ENCODE peak calls at places on chromosomes 3 and 15, in nine cellular contexts. One of them, this sample, is unnamed.

GRCh38 chr3:40877651-40878463 is 321.4 kb upstream of the CTNNB1 start:
- DNase-seq in ascending aorta: peak; percentile 24
- DNase-seq in psoas muscle: peak; percentile 65
- DNase-seq in tibial artery: peak; percentile 74
- DNase-seq in tibial nerve: peak; percentile 61
- DNase-seq in A673: no peak
- DNase-seq in fibroblast of lung: peak; percentile 86
- DNase-seq in GM23338: no peak
- DNase-seq in esophagus squamous epithelium: no peak
- DNase-seq in this sample: no peak

GRCh38 chr15:40137011-40137906 is 23.6 kb upstream of the BUB1B start:
- DNase-seq in ascending aorta: no peak
- DNase-seq in psoas muscle: no peak
- DNase-seq in tibial artery: no peak
- DNase-seq in tibial nerve: no peak
- DNase-seq in A673: no peak
- DNase-seq in fibroblast of lung: no peak
- DNase-seq in GM23338: peak; percentile 68
- DNase-seq in esophagus squamous epithelium: no peak
- DNase-seq in this sample: no peak

GRCh38 chr3:171640520-171641412 is 169.5 kb downstream of the PLD1 start:
- DNase-seq in ascending aorta: no peak
- DNase-seq in psoas muscle: no peak
- DNase-seq in tibial artery: no peak
- DNase-seq in tibial nerve: no peak
- DNase-seq in A673: no peak
- DNase-seq in fibroblast of lung: peak; percentile 73
- DNase-seq in GM23338: peak; percentile 49
- DNase-seq in esophagus squamous epithelium: no peak
- DNase-seq in this sample: no peak

GRCh38 chr3:38000242-38000916 is 9.8 kb downstream of the VILL start:
- DNase-seq in ascending aorta: peak; percentile 2
- DNase-seq in psoas muscle: no peak
- DNase-seq in tibial artery: peak; percentile 15
- DNase-seq in tibial nerve: no peak
- DNase-seq in A673: no peak
- DNase-seq in fibroblast of lung: no peak
- DNase-seq in GM23338: no peak
- DNase-seq in esophagus squamous epithelium: no peak
- DNase-seq in this sample: no peak

GRCh38 chr3:194384156-194384555 is 14.6 kb upstream of the LRRC15 start:
- DNase-seq in ascending aorta: no peak
- DNase-seq in psoas muscle: no peak
- DNase-seq in tibial artery: peak; percentile 5
- DNase-seq in tibial nerve: no peak
- DNase-seq in A673: no peak
- DNase-seq in fibroblast of lung: no peak
- DNase-seq in GM23338: no peak
- DNase-seq in esophagus squamous epithelium: no peak
- DNase-seq in this sample: peak; percentile 85

GRCh38 chr15:55970286-55970685 is 23.1 kb downstream of the NEDD4 start:
- DNase-seq in ascending aorta: no peak
- DNase-seq in psoas muscle: no peak
- DNase-seq in tibial artery: no peak
- DNase-seq in tibial nerve: no peak
- DNase-seq in A673: no peak
- DNase-seq in fibroblast of lung: no peak
- DNase-seq in GM23338: no peak
- DNase-seq in esophagus squamous epithelium: no peak
- DNase-seq in this sample: no peak

GRCh38 chr3:153977148-153977547 is 144.0 kb upstream of the ARHGEF26 start:
- DNase-seq in ascending aorta: no peak
- DNase-seq in psoas muscle: no peak
- DNase-seq in tibial artery: peak; percentile 45
- DNase-seq in tibial nerve: peak; percentile 45
- DNase-seq in A673: peak; percentile 66
- DNase-seq in fibroblast of lung: peak; percentile 67
- DNase-seq in GM23338: no peak
- DNase-seq in esophagus squamous epithelium: no peak
- DNase-seq in this sample: no peak

GRCh38 chr3:104911376-104911775 is 455.3 kb upstream of the ALCAM start:
- DNase-seq in ascending aorta: no peak
- DNase-seq in psoas muscle: no peak
- DNase-seq in tibial artery: no peak
- DNase-seq in tibial nerve: no peak
- DNase-seq in A673: no peak
- DNase-seq in fibroblast of lung: no peak
- DNase-seq in GM23338: no peak
- DNase-seq in esophagus squamous epithelium: no peak
- DNase-seq in this sample: no peak

GRCh38 chr15:22951381-22952280 is 28.5 kb downstream of the CYFIP1 start:
- DNase-seq in ascending aorta: no peak
- DNase-seq in psoas muscle: no peak
- DNase-seq in tibial artery: no peak
- DNase-seq in tibial nerve: no peak
- DNase-seq in A673: no peak
- DNase-seq in fibroblast of lung: no peak
- DNase-seq in GM23338: no peak
- DNase-seq in esophagus squamous epithelium: no peak
- DNase-seq in this sample: no peak

GRCh38 chr3:64837126-64837738 is 149.4 kb upstream of the ADAMTS9 start:
- DNase-seq in ascending aorta: no peak
- DNase-seq in psoas muscle: no peak
- DNase-seq in tibial artery: no peak
- DNase-seq in tibial nerve: no peak
- DNase-seq in A673: no peak
- DNase-seq in fibroblast of lung: no peak
- DNase-seq in GM23338: no peak
- DNase-seq in esophagus squamous epithelium: no peak
- DNase-seq in this sample: no peak

GRCh38 chr15:59339252-59339672 is 33.4 kb downstream of the MYO1E start:
- DNase-seq in ascending aorta: no peak
- DNase-seq in psoas muscle: no peak
- DNase-seq in tibial artery: no peak
- DNase-seq in tibial nerve: no peak
- DNase-seq in A673: no peak
- DNase-seq in fibroblast of lung: peak; percentile 80
- DNase-seq in GM23338: no peak
- DNase-seq in esophagus squamous epithelium: no peak
- DNase-seq in this sample: no peak

GRCh38 chr3:132709761-132710160 is 12.4 kb downstream of the NPHP3 start:
- DNase-seq in ascending aorta: no peak
- DNase-seq in psoas muscle: no peak
- DNase-seq in tibial artery: no peak
- DNase-seq in tibial nerve: no peak
- DNase-seq in A673: no peak
- DNase-seq in fibroblast of lung: peak; percentile 52
- DNase-seq in GM23338: no peak
- DNase-seq in esophagus squamous epithelium: no peak
- DNase-seq in this sample: no peak

GRCh38 chr3:186790261-186790981 is 7.0 kb downstream of the EIF4A2 start:
- DNase-seq in ascending aorta: no peak
- DNase-seq in psoas muscle: no peak
- DNase-seq in tibial artery: no peak
- DNase-seq in tibial nerve: no peak
- DNase-seq in A673: peak; percentile 49
- DNase-seq in fibroblast of lung: peak; percentile 63
- DNase-seq in GM23338: peak; percentile 40
- DNase-seq in esophagus squamous epithelium: no peak
- DNase-seq in this sample: no peak

GRCh38 chr3:53677406-53677805 is 168.8 kb downstream of the CHDH start:
- DNase-seq in ascending aorta: no peak
- DNase-seq in psoas muscle: no peak
- DNase-seq in tibial artery: no peak
- DNase-seq in tibial nerve: no peak
- DNase-seq in A673: no peak
- DNase-seq in fibroblast of lung: no peak
- DNase-seq in GM23338: no peak
- DNase-seq in esophagus squamous epithelium: no peak
- DNase-seq in this sample: peak; percentile 34

GRCh38 chr15:35445891-35446290 is 100.1 kb downstream of the DPH6 start:
- DNase-seq in ascending aorta: no peak
- DNase-seq in psoas muscle: no peak
- DNase-seq in tibial artery: no peak
- DNase-seq in tibial nerve: no peak
- DNase-seq in A673: no peak
- DNase-seq in fibroblast of lung: peak; percentile 63
- DNase-seq in GM23338: no peak
- DNase-seq in esophagus squamous epithelium: no peak
- DNase-seq in this sample: no peak

GRCh38 chr3:59391131-59391530 is 341.3 kb upstream of the CFAP20DC start:
- DNase-seq in ascending aorta: no peak
- DNase-seq in psoas muscle: no peak
- DNase-seq in tibial artery: no peak
- DNase-seq in tibial nerve: no peak
- DNase-seq in A673: no peak
- DNase-seq in fibroblast of lung: no peak
- DNase-seq in GM23338: no peak
- DNase-seq in esophagus squamous epithelium: no peak
- DNase-seq in this sample: no peak

GRCh38 chr3:157754415-157754814 is 251.2 kb upstream of the VEPH1 start:
- DNase-seq in ascending aorta: no peak
- DNase-seq in psoas muscle: no peak
- DNase-seq in tibial artery: no peak
- DNase-seq in tibial nerve: no peak
- DNase-seq in A673: peak; percentile 4
- DNase-seq in fibroblast of lung: no peak
- DNase-seq in GM23338: peak; percentile 38
- DNase-seq in esophagus squamous epithelium: no peak
- DNase-seq in this sample: no peak
- H3K27ac ChIP-seq in ascending aorta: no peak overlapping the region
- H3K27ac ChIP-seq in psoas muscle: no peak overlapping the region
- H3K27ac ChIP-seq in tibial artery: no peak overlapping the region
- H3K27ac ChIP-seq in tibial nerve: no peak overlapping the region
- H3K27ac ChIP-seq in A673: no peak overlapping the region
- H3K27ac ChIP-seq in fibroblast of lung: no peak overlapping the region
- H3K27ac ChIP-seq in GM23338: no peak overlapping the region
- H3K27ac ChIP-seq in esophagus squamous epithelium: no peak overlapping the region
- H3K27ac ChIP-seq in this sample: no peak overlapping the region

DNA sequence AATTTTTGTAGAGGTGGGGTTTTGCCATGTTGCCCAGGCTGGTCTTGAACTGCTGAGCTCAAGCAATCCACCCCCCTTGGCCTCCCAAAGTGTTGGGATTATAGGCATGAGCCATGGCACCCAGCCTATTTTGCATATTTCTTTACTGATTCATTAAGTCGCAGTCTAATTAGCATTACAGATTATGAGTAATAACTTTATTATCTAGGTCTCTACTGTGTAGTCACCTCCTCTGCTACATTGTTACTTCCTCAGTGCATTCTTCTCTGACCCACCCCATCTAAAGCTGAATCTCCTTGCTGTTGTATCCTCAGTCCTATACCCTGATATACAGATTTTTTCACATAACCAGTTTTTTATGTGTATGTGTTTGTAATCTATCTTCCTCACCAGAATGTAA is 61.7 kb downstream of the TFDP2 start:
- DNase-seq in ascending aorta: no peak
- DNase-seq in psoas muscle: no peak
- DNase-seq in tibial artery: no peak
- DNase-seq in tibial nerve: no peak
- DNase-seq in A673: no peak
- DNase-seq in fibroblast of lung: peak; percentile 80
- DNase-seq in GM23338: no peak
- DNase-seq in esophagus squamous epithelium: no peak
- DNase-seq in this sample: no peak
- H3K27ac ChIP-seq in ascending aorta: no peak overlapping the region
- H3K27ac ChIP-seq in psoas muscle: no peak overlapping the region
- H3K27ac ChIP-seq in tibial artery: no peak overlapping the region
- H3K27ac ChIP-seq in tibial nerve: no peak overlapping the region
- H3K27ac ChIP-seq in A673: no peak overlapping the region
- H3K27ac ChIP-seq in fibroblast of lung: no peak overlapping the region
- H3K27ac ChIP-seq in GM23338: no peak overlapping the region
- H3K27ac ChIP-seq in esophagus squamous epithelium: no peak overlapping the region
- H3K27ac ChIP-seq in this sample: no peak overlapping the region

GRCh38 chr3:157127268-157127667 is 32.7 kb downstream of the CCNL1 start:
- DNase-seq in ascending aorta: no peak
- DNase-seq in psoas muscle: no peak
- DNase-seq in tibial artery: no peak
- DNase-seq in tibial nerve: no peak
- DNase-seq in A673: no peak
- DNase-seq in fibroblast of lung: peak; percentile 61
- DNase-seq in GM23338: peak; percentile 41
- DNase-seq in esophagus squamous epithelium: no peak
- DNase-seq in this sample: peak; percentile 42

GRCh38 chr3:157129782-157130137 is 30.2 kb downstream of the CCNL1 start:
- DNase-seq in ascending aorta: no peak
- DNase-seq in psoas muscle: no peak
- DNase-seq in tibial artery: no peak
- DNase-seq in tibial nerve: no peak
- DNase-seq in A673: peak; percentile 67
- DNase-seq in fibroblast of lung: peak; percentile 70
- DNase-seq in GM23338: peak; percentile 46
- DNase-seq in esophagus squamous epithelium: no peak
- DNase-seq in this sample: no peak

GRCh38 chr3:157128771-157129671 is 30.9 kb downstream of the CCNL1 start:
- DNase-seq in ascending aorta: no peak
- DNase-seq in psoas muscle: peak; percentile 55
- DNase-seq in tibial artery: no peak
- DNase-seq in tibial nerve: no peak
- DNase-seq in A673: no peak
- DNase-seq in fibroblast of lung: peak; percentile 80
- DNase-seq in GM23338: peak; percentile 40
- DNase-seq in esophagus squamous epithelium: no peak
- DNase-seq in this sample: peak; percentile 91

GRCh38 chr3:157126365-157126764 is 33.6 kb downstream of the CCNL1 start:
- DNase-seq in ascending aorta: no peak
- DNase-seq in psoas muscle: no peak
- DNase-seq in tibial artery: no peak
- DNase-seq in tibial nerve: no peak
- DNase-seq in A673: no peak
- DNase-seq in fibroblast of lung: no peak
- DNase-seq in GM23338: no peak
- DNase-seq in esophagus squamous epithelium: no peak
- DNase-seq in this sample: peak; percentile 21

GRCh38 chr3:157127831-157128767 is 31.8 kb downstream of the CCNL1 start:
- DNase-seq in ascending aorta: no peak
- DNase-seq in psoas muscle: peak; percentile 58
- DNase-seq in tibial artery: peak; percentile 77
- DNase-seq in tibial nerve: no peak
- DNase-seq in A673: peak; percentile 38
- DNase-seq in fibroblast of lung: peak; percentile 88
- DNase-seq in GM23338: no peak
- DNase-seq in esophagus squamous epithelium: no peak
- DNase-seq in this sample: peak; percentile 91
- H3K27ac ChIP-seq in ascending aorta: peak overlapping the region; percentile 51
- H3K27ac ChIP-seq in psoas muscle: peak overlapping the region; percentile 40
- H3K27ac ChIP-seq in tibial artery: peak overlapping the region; percentile 87
- H3K27ac ChIP-seq in tibial nerve: peak overlapping the region; percentile 83
- H3K27ac ChIP-seq in A673: peak overlapping the region; percentile 75
- H3K27ac ChIP-seq in fibroblast of lung: no peak overlapping the region
- H3K27ac ChIP-seq in GM23338: no peak overlapping the region
- H3K27ac ChIP-seq in esophagus squamous epithelium: peak overlapping the region; percentile 85
- H3K27ac ChIP-seq in this sample: no peak overlapping the region

DNA sequence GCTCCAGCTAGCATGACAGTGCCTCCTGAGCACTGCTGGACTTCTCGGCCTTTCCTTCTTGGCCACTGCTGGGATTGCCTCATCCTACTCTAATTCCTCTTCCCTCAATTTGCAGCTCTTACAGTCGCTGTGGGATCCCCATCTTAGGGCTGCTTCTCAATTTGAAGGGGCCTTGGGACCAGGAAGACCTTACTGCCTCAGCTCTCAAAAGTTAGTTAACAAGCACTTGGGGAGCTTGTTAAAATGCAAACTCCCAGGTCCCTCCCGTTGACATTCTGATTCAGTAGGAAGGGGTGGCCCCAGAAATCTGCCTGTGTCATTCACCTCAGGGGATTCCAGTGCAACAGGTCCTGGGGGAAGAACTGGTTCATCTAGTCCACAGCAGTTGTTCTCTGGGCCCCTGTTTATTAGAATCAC is 14.8 kb downstream of the BDH1 start:
- DNase-seq in ascending aorta: no peak
- DNase-seq in psoas muscle: no peak
- DNase-seq in tibial artery: no peak
- DNase-seq in tibial nerve: no peak
- DNase-seq in A673: no peak
- DNase-seq in fibroblast of lung: no peak
- DNase-seq in GM23338: peak; percentile 75
- DNase-seq in esophagus squamous epithelium: no peak
- DNase-seq in this sample: no peak
- H3K27ac ChIP-seq in ascending aorta: no peak overlapping the region
- H3K27ac ChIP-seq in psoas muscle: no peak overlapping the region
- H3K27ac ChIP-seq in tibial artery: no peak overlapping the region
- H3K27ac ChIP-seq in tibial nerve: no peak overlapping the region
- H3K27ac ChIP-seq in A673: no peak overlapping the region
- H3K27ac ChIP-seq in fibroblast of lung: no peak overlapping the region
- H3K27ac ChIP-seq in GM23338: peak overlapping the region; percentile 89
- H3K27ac ChIP-seq in esophagus squamous epithelium: peak overlapping the region; percentile 78
- H3K27ac ChIP-seq in this sample: no peak overlapping the region

This sample was measured in esophagus muscularis mucosa.